ENCODE peak calls at places on chromosome 14, in ten cellular contexts. One of them, this sample, is unnamed.

GRCh38 chr14:74508292-74508731 is 14.7 kb downstream of the ISCA2 start:
- DNase-seq in EH: no peak
- DNase-seq in right lobe of liver: no peak
- DNase-seq in EL: no peak
- DNase-seq in foreskin fibroblast: no peak
- DNase-seq in T-helper 9 cell: no peak
- DNase-seq in NCI-H1694: no peak
- DNase-seq in colonic mucosa: no peak
- DNase-seq in naive thymus-derived CD4-positive, alpha-beta T cell: no peak
- DNase-seq in neural crest cell: no peak
- DNase-seq in this sample: no peak

GRCh38 chr14:52801014-52801708 is 9.8 kb upstream of the GNPNAT1 start:
- DNase-seq in EH: peak; percentile 90
- DNase-seq in right lobe of liver: no peak
- DNase-seq in EL: peak; percentile 76
- DNase-seq in foreskin fibroblast: peak; percentile 93
- DNase-seq in T-helper 9 cell: no peak
- DNase-seq in NCI-H1694: no peak
- DNase-seq in colonic mucosa: no peak
- DNase-seq in naive thymus-derived CD4-positive, alpha-beta T cell: no peak
- DNase-seq in neural crest cell: no peak
- DNase-seq in this sample: peak; percentile 75

GRCh38 chr14:73239463-73240241 is 2.3 kb downstream of the PAPLN start:
- DNase-seq in EH: peak; percentile 85
- DNase-seq in right lobe of liver: peak; percentile 60
- DNase-seq in EL: peak; percentile 56
- DNase-seq in foreskin fibroblast: peak; percentile 56
- DNase-seq in T-helper 9 cell: no peak
- DNase-seq in NCI-H1694: no peak
- DNase-seq in colonic mucosa: no peak
- DNase-seq in naive thymus-derived CD4-positive, alpha-beta T cell: no peak
- DNase-seq in neural crest cell: no peak
- DNase-seq in this sample: peak; percentile 55

GRCh38 chr14:77565289-77566081 is 51.0 kb downstream of the SPTLC2 start:
- DNase-seq in EH: peak; percentile 26
- DNase-seq in right lobe of liver: no peak
- DNase-seq in EL: peak; percentile 29
- DNase-seq in foreskin fibroblast: no peak
- DNase-seq in T-helper 9 cell: no peak
- DNase-seq in NCI-H1694: no peak
- DNase-seq in colonic mucosa: no peak
- DNase-seq in naive thymus-derived CD4-positive, alpha-beta T cell: no peak
- DNase-seq in neural crest cell: no peak
- DNase-seq in this sample: no peak

GRCh38 chr14:22427771-22428228 is 161.2 kb downstream of the DAD1 start:
- DNase-seq in EH: peak; percentile 56
- DNase-seq in right lobe of liver: no peak
- DNase-seq in EL: peak; percentile 24
- DNase-seq in foreskin fibroblast: peak; percentile 33
- DNase-seq in T-helper 9 cell: no peak
- DNase-seq in NCI-H1694: no peak
- DNase-seq in colonic mucosa: no peak
- DNase-seq in naive thymus-derived CD4-positive, alpha-beta T cell: no peak
- DNase-seq in neural crest cell: peak; percentile 11
- DNase-seq in this sample: peak; percentile 45

GRCh38 chr14:21309238-21309636 is 29.4 kb downstream of the RPGRIP1 start:
- DNase-seq in EH: no peak
- DNase-seq in right lobe of liver: no peak
- DNase-seq in EL: no peak
- DNase-seq in foreskin fibroblast: no peak
- DNase-seq in T-helper 9 cell: no peak
- DNase-seq in NCI-H1694: no peak
- DNase-seq in colonic mucosa: no peak
- DNase-seq in naive thymus-derived CD4-positive, alpha-beta T cell: no peak
- DNase-seq in neural crest cell: no peak
- DNase-seq in this sample: no peak

GRCh38 chr14:68881396-68881795 is 88.5 kb upstream of the ZFP36L1 start:
- DNase-seq in EH: no peak
- DNase-seq in right lobe of liver: no peak
- DNase-seq in EL: no peak
- DNase-seq in foreskin fibroblast: no peak
- DNase-seq in T-helper 9 cell: no peak
- DNase-seq in NCI-H1694: no peak
- DNase-seq in colonic mucosa: no peak
- DNase-seq in naive thymus-derived CD4-positive, alpha-beta T cell: no peak
- DNase-seq in neural crest cell: no peak
- DNase-seq in this sample: no peak

GRCh38 chr14:91964724-91965123 is 17.2 kb upstream of the FBLN5 start:
- DNase-seq in EH: no peak
- DNase-seq in right lobe of liver: no peak
- DNase-seq in EL: no peak
- DNase-seq in foreskin fibroblast: no peak
- DNase-seq in T-helper 9 cell: no peak
- DNase-seq in NCI-H1694: no peak
- DNase-seq in colonic mucosa: no peak
- DNase-seq in naive thymus-derived CD4-positive, alpha-beta T cell: no peak
- DNase-seq in neural crest cell: no peak
- DNase-seq in this sample: no peak

GRCh38 chr14:102655154-102655553 is 62.7 kb downstream of the RCOR1 start:
- DNase-seq in EH: peak; percentile 67
- DNase-seq in right lobe of liver: no peak
- DNase-seq in EL: peak; percentile 70
- DNase-seq in foreskin fibroblast: no peak
- DNase-seq in T-helper 9 cell: no peak
- DNase-seq in NCI-H1694: no peak
- DNase-seq in colonic mucosa: no peak
- DNase-seq in naive thymus-derived CD4-positive, alpha-beta T cell: no peak
- DNase-seq in neural crest cell: no peak
- DNase-seq in this sample: peak; percentile 26

GRCh38 chr14:94322648-94323570 is at the start of gene SERPINA6:
- DNase-seq in EH: peak; percentile 4
- DNase-seq in right lobe of liver: peak; percentile 85
- DNase-seq in EL: peak; percentile 29
- DNase-seq in foreskin fibroblast: peak; percentile 59
- DNase-seq in T-helper 9 cell: no peak
- DNase-seq in NCI-H1694: no peak
- DNase-seq in colonic mucosa: peak; percentile 46
- DNase-seq in naive thymus-derived CD4-positive, alpha-beta T cell: no peak
- DNase-seq in neural crest cell: no peak
- DNase-seq in this sample: no peak

GRCh38 chr14:74392616-74393570 is 33.1 kb downstream of the SYNDIG1L start:
- DNase-seq in EH: no peak
- DNase-seq in right lobe of liver: no peak
- DNase-seq in EL: no peak
- DNase-seq in foreskin fibroblast: no peak
- DNase-seq in T-helper 9 cell: no peak
- DNase-seq in NCI-H1694: no peak
- DNase-seq in colonic mucosa: no peak
- DNase-seq in naive thymus-derived CD4-positive, alpha-beta T cell: no peak
- DNase-seq in neural crest cell: no peak
- DNase-seq in this sample: no peak

GRCh38 chr14:57486767-57487379 is 6.8 kb downstream of the CCDC198 start:
- DNase-seq in EH: peak; percentile 51
- DNase-seq in right lobe of liver: no peak
- DNase-seq in EL: peak; percentile 42
- DNase-seq in foreskin fibroblast: peak; percentile 17
- DNase-seq in T-helper 9 cell: no peak
- DNase-seq in NCI-H1694: peak; percentile 81
- DNase-seq in colonic mucosa: no peak
- DNase-seq in naive thymus-derived CD4-positive, alpha-beta T cell: no peak
- DNase-seq in neural crest cell: no peak
- DNase-seq in this sample: peak; percentile 14

GRCh38 chr14:50608302-50608851 is 48.4 kb downstream of the ATL1 start:
- DNase-seq in EH: peak; percentile 42
- DNase-seq in right lobe of liver: no peak
- DNase-seq in EL: no peak
- DNase-seq in foreskin fibroblast: no peak
- DNase-seq in T-helper 9 cell: no peak
- DNase-seq in NCI-H1694: no peak
- DNase-seq in colonic mucosa: no peak
- DNase-seq in naive thymus-derived CD4-positive, alpha-beta T cell: no peak
- DNase-seq in neural crest cell: no peak
- DNase-seq in this sample: no peak

GRCh38 chr14:105014032-105014431 is 6.9 kb downstream of the CDCA4 start:
- DNase-seq in EH: no peak
- DNase-seq in right lobe of liver: no peak
- DNase-seq in EL: no peak
- DNase-seq in foreskin fibroblast: no peak
- DNase-seq in T-helper 9 cell: no peak
- DNase-seq in NCI-H1694: no peak
- DNase-seq in colonic mucosa: no peak
- DNase-seq in naive thymus-derived CD4-positive, alpha-beta T cell: no peak
- DNase-seq in neural crest cell: no peak
- DNase-seq in this sample: no peak

GRCh38 chr14:78340250-78340649 is 170.1 kb downstream of the NRXN3 start:
- DNase-seq in EH: no peak
- DNase-seq in right lobe of liver: no peak
- DNase-seq in EL: no peak
- DNase-seq in foreskin fibroblast: no peak
- DNase-seq in T-helper 9 cell: no peak
- DNase-seq in NCI-H1694: peak; percentile 59
- DNase-seq in colonic mucosa: no peak
- DNase-seq in naive thymus-derived CD4-positive, alpha-beta T cell: no peak
- DNase-seq in neural crest cell: no peak
- DNase-seq in this sample: no peak

GRCh38 chr14:53149656-53150319 is 3.3 kb downstream of the DDHD1 start:
- DNase-seq in EH: no peak
- DNase-seq in right lobe of liver: no peak
- DNase-seq in EL: no peak
- DNase-seq in foreskin fibroblast: no peak
- DNase-seq in T-helper 9 cell: no peak
- DNase-seq in NCI-H1694: no peak
- DNase-seq in colonic mucosa: no peak
- DNase-seq in naive thymus-derived CD4-positive, alpha-beta T cell: no peak
- DNase-seq in neural crest cell: no peak
- DNase-seq in this sample: no peak

GRCh38 chr14:104750658-104751057 is 2.3 kb upstream of the SIVA1 start:
- DNase-seq in EH: no peak
- DNase-seq in right lobe of liver: no peak
- DNase-seq in EL: no peak
- DNase-seq in foreskin fibroblast: no peak
- DNase-seq in T-helper 9 cell: no peak
- DNase-seq in NCI-H1694: peak; percentile 33
- DNase-seq in colonic mucosa: no peak
- DNase-seq in naive thymus-derived CD4-positive, alpha-beta T cell: no peak
- DNase-seq in neural crest cell: no peak
- DNase-seq in this sample: no peak

GRCh38 chr14:51996148-51996746 is 6.9 kb downstream of the RTRAF start:
- DNase-seq in EH: peak; percentile 57
- DNase-seq in right lobe of liver: no peak
- DNase-seq in EL: peak; percentile 41
- DNase-seq in foreskin fibroblast: no peak
- DNase-seq in T-helper 9 cell: no peak
- DNase-seq in NCI-H1694: peak; percentile 52
- DNase-seq in colonic mucosa: no peak
- DNase-seq in naive thymus-derived CD4-positive, alpha-beta T cell: no peak
- DNase-seq in neural crest cell: no peak
- DNase-seq in this sample: no peak

GRCh38 chr14:20334017-20334416 is 938 bp upstream of the CCNB1IP1 start:
- DNase-seq in EH: no peak
- DNase-seq in right lobe of liver: no peak
- DNase-seq in EL: no peak
- DNase-seq in foreskin fibroblast: no peak
- DNase-seq in T-helper 9 cell: no peak
- DNase-seq in NCI-H1694: no peak
- DNase-seq in colonic mucosa: no peak
- DNase-seq in naive thymus-derived CD4-positive, alpha-beta T cell: no peak
- DNase-seq in neural crest cell: no peak
- DNase-seq in this sample: no peak

GRCh38 chr14:101704140-101704539 is 57.4 kb upstream of the PPP2R5C start:
- DNase-seq in EH: no peak
- DNase-seq in right lobe of liver: no peak
- DNase-seq in EL: no peak
- DNase-seq in foreskin fibroblast: no peak
- DNase-seq in T-helper 9 cell: no peak
- DNase-seq in NCI-H1694: no peak
- DNase-seq in colonic mucosa: no peak
- DNase-seq in naive thymus-derived CD4-positive, alpha-beta T cell: no peak
- DNase-seq in neural crest cell: no peak
- DNase-seq in this sample: no peak

GRCh38 chr14:70525691-70526090 is 9.1 kb downstream of the ADAM20 start:
- DNase-seq in EH: no peak
- DNase-seq in right lobe of liver: no peak
- DNase-seq in EL: no peak
- DNase-seq in foreskin fibroblast: no peak
- DNase-seq in T-helper 9 cell: no peak
- DNase-seq in NCI-H1694: no peak
- DNase-seq in colonic mucosa: no peak
- DNase-seq in naive thymus-derived CD4-positive, alpha-beta T cell: no peak
- DNase-seq in neural crest cell: no peak
- DNase-seq in this sample: no peak

GRCh38 chr14:77369280-77369679 is 7.6 kb downstream of the TMED8 start:
- DNase-seq in EH: no peak
- DNase-seq in right lobe of liver: no peak
- DNase-seq in EL: no peak
- DNase-seq in foreskin fibroblast: no peak
- DNase-seq in T-helper 9 cell: no peak
- DNase-seq in NCI-H1694: no peak
- DNase-seq in colonic mucosa: no peak
- DNase-seq in naive thymus-derived CD4-positive, alpha-beta T cell: no peak
- DNase-seq in neural crest cell: no peak
- DNase-seq in this sample: no peak

GRCh38 chr14:96086574-96087077 is 47.5 kb downstream of the C14orf132 start:
- DNase-seq in EH: peak; percentile 70
- DNase-seq in right lobe of liver: no peak
- DNase-seq in EL: peak; percentile 85
- DNase-seq in foreskin fibroblast: no peak
- DNase-seq in T-helper 9 cell: no peak
- DNase-seq in NCI-H1694: no peak
- DNase-seq in colonic mucosa: no peak
- DNase-seq in naive thymus-derived CD4-positive, alpha-beta T cell: no peak
- DNase-seq in neural crest cell: no peak
- DNase-seq in this sample: peak; percentile 40

GRCh38 chr14:64717870-64718269 is 13.6 kb downstream of the PLEKHG3 start:
- DNase-seq in EH: no peak
- DNase-seq in right lobe of liver: no peak
- DNase-seq in EL: no peak
- DNase-seq in foreskin fibroblast: no peak
- DNase-seq in T-helper 9 cell: no peak
- DNase-seq in NCI-H1694: no peak
- DNase-seq in colonic mucosa: no peak
- DNase-seq in naive thymus-derived CD4-positive, alpha-beta T cell: no peak
- DNase-seq in neural crest cell: no peak
- DNase-seq in this sample: no peak

GRCh38 chr14:69839017-69839416 is 40.2 kb upstream of the SMOC1 start:
- DNase-seq in EH: no peak
- DNase-seq in right lobe of liver: no peak
- DNase-seq in EL: no peak
- DNase-seq in foreskin fibroblast: no peak
- DNase-seq in T-helper 9 cell: no peak
- DNase-seq in NCI-H1694: no peak
- DNase-seq in colonic mucosa: no peak
- DNase-seq in naive thymus-derived CD4-positive, alpha-beta T cell: no peak
- DNase-seq in neural crest cell: no peak
- DNase-seq in this sample: no peak

GRCh38 chr14:20606190-20606901 is 15.2 kb upstream of the RNASE12 start:
- DNase-seq in EH: peak; percentile 43
- DNase-seq in right lobe of liver: peak; percentile 87
- DNase-seq in EL: peak; percentile 37
- DNase-seq in foreskin fibroblast: no peak
- DNase-seq in T-helper 9 cell: no peak
- DNase-seq in NCI-H1694: peak; percentile 22
- DNase-seq in colonic mucosa: peak; percentile 55
- DNase-seq in naive thymus-derived CD4-positive, alpha-beta T cell: no peak
- DNase-seq in neural crest cell: no peak
- DNase-seq in this sample: peak; percentile 62

GRCh38 chr14:105069887-105070759 is 4.9 kb upstream of the GPR132 start:
- DNase-seq in EH: peak; percentile 35
- DNase-seq in right lobe of liver: no peak
- DNase-seq in EL: peak; percentile 43
- DNase-seq in foreskin fibroblast: peak; percentile 49
- DNase-seq in T-helper 9 cell: no peak
- DNase-seq in NCI-H1694: no peak
- DNase-seq in colonic mucosa: no peak
- DNase-seq in naive thymus-derived CD4-positive, alpha-beta T cell: no peak
- DNase-seq in neural crest cell: no peak
- DNase-seq in this sample: no peak

GRCh38 chr14:98198385-98198784 is 1073.6 kb downstream of the BCL11B start:
- DNase-seq in EH: no peak
- DNase-seq in right lobe of liver: no peak
- DNase-seq in EL: no peak
- DNase-seq in foreskin fibroblast: no peak
- DNase-seq in T-helper 9 cell: peak; percentile 23
- DNase-seq in NCI-H1694: no peak
- DNase-seq in colonic mucosa: no peak
- DNase-seq in naive thymus-derived CD4-positive, alpha-beta T cell: no peak
- DNase-seq in neural crest cell: no peak
- DNase-seq in this sample: no peak

This sample was measured in hepatic stellate cell.